ENCODE peak calls at places on chromosomes 2 and 18, in five cellular contexts. N is cardiac muscle cell, P is A549, C is WTC11, R is endothelial cell. G is an unnamed sample.

GRCh38 chr2:62931536-62931935 is 119.1 kb upstream of the OTX1 start:
- DNase-seq in N (no peak), P (no peak), R (no peak), C (no peak), G (no peak)

GRCh38 chr18:32777049-32777448 is 4.2 kb upstream of the KLHL14 start:
- DNase-seq in R (no peak), C (no peak), N (no peak), P (no peak), G (no peak)

GRCh38 chr2:146295080-146295670 is 1549.7 kb upstream of the ACVR2A start:
- DNase-seq in C (no peak), R (no peak), N (no peak), P (peak), G (no peak)

GRCh38 chr2:78535395-78535794 is 490.1 kb upstream of the REG3G start:
- DNase-seq in N (no peak), P (no peak), C (no peak), R (no peak), G (no peak)

GRCh38 chr18:23828426-23828825 is 139.2 kb downstream of the LAMA3 start:
- DNase-seq in C (no peak), N (peak), R (no peak), P (peak), G (peak)

GRCh38 chr2:200335657-200336056 is 29.2 kb downstream of the SPATS2L start:
- DNase-seq in C (no peak), P (peak), N (no peak), R (no peak), G (no peak)

GRCh38 chr18:24731158-24731557 is 270.7 kb downstream of the HRH4 start:
- DNase-seq in P (no peak), N (no peak), C (no peak), R (no peak), G (no peak)

GRCh38 chr2:29309090-29310054 is 194.2 kb downstream of the CLIP4 start:
- DNase-seq in N (peak), P (peak), C (peak), R (peak), G (peak)

GRCh38 chr2:27724191-27724590 is 47.3 kb upstream of the MRPL33 start:
- DNase-seq in R (no peak), N (no peak), P (no peak), C (no peak), G (no peak)

GRCh38 chr2:118190365-118190916 is 102.2 kb downstream of the INSIG2 start:
- DNase-seq in R (no peak), N (no peak), P (no peak), C (no peak), G (no peak)

GRCh38 chr2:213806125-213806726 is 522.0 kb downstream of the SPAG16 start:
- DNase-seq in C (no peak), R (no peak), P (peak), N (peak), G (peak)
- TF ChIP-seq CTCF in C (no peak), R (peak), P (peak), N (peak), G (no peak)

GRCh38 chr2:175187378-175187777 is 5.9 kb upstream of the ATP5MC3 start:
- DNase-seq in R (no peak), P (peak), C (no peak), N (peak), G (peak)
- TF ChIP-seq CTCF in R (no peak), P (peak), C (no peak), N (peak), G (peak)

GRCh38 chr2:69162121-69162520 is 149.1 kb downstream of the ANTXR1 start:
- DNase-seq in P (no peak), C (no peak), R (no peak), N (no peak), G (no peak)

GRCh38 chr2:69163109-69163508 is 150.1 kb downstream of the ANTXR1 start:
- DNase-seq in P (peak), R (no peak), C (no peak), N (peak), G (no peak)

GRCh38 chr2:69157441-69157840 is 144.5 kb downstream of the ANTXR1 start:
- DNase-seq in N (no peak), C (no peak), P (no peak), R (no peak), G (no peak)

GRCh38 chr2:69156624-69157023 is 143.6 kb downstream of the ANTXR1 start:
- DNase-seq in R (no peak), C (no peak), P (no peak), N (no peak), G (no peak)

GRCh38 chr2:69159988-69160387 is 147.0 kb downstream of the ANTXR1 start:
- DNase-seq in N (no peak), P (peak), R (no peak), C (peak), G (no peak)
- TF ChIP-seq CTCF in N (no peak), P (no peak), R (no peak), C (peak), G (no peak)

GRCh38 chr18:50586710-50587109 is 26.8 kb downstream of the MAPK4 start:
- DNase-seq in R (no peak), N (peak), P (no peak), C (no peak), G (no peak)
- TF ChIP-seq CTCF in R (peak), N (peak), P (no peak), C (no peak), G (no peak)

DNA sequence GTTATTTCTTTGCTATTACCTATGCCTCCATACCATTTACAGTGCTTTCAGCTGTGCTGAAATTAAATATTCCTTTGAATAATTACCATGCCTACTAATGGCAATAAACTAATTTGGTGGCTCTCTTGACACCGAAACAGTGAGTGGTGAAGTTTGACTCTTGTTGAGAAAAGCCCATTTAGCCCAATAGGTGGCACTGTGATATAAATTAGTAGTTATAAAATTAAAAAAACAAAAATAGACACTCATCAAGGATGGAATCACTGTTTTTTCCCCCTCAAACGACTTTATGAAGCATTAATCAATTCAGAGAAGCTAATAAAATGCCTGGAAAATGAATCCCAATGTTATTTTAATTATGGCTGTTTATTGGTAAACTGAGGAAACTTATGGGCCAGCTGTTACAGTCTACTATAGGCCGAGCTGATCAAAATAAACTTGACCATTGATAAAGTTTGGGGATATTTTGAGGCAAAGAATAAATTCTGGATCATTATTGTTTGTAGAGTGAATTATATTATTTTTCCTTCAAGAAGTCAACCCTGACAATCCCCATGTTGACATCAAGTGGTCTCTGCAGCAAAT is 339.6 kb downstream of the TRIB2 start:
- DNase-seq in P (no peak), C (no peak), R (no peak), N (peak), G (no peak)
- TF ChIP-seq CTCF in P (peak), C (peak), R (peak), N (peak), G (peak)

G was measured in GM13976.